ENCODE peak calls at places on chromosomes 6 and 20, in four cellular contexts. D is A549, V is sigmoid colon, U is body of pancreas. F is an unnamed sample.
A peak's percentile ranks its signal among the peaks of the same experiment; 100 is the strongest.

GRCh38 chr20:49431345-49431744 is 51.1 kb downstream of the KCNB1 start:
- DNase-seq in V (no peak), D (no peak), U (no peak), F (no peak)

GRCh38 chr20:50220894-50221266 is 30.2 kb downstream of the CEBPB start:
- DNase-seq in V (no peak), U (no peak), D (no peak), F (no peak)

GRCh38 chr6:170516783-170517616 is 36.1 kb downstream of the PSMB1 start:
- DNase-seq in V (no peak), U (peak; percentile 71), D (peak; percentile 17), F (no peak)

GRCh38 chr20:51542894-51543788 is 622 bp upstream of the NFATC2 start:
- DNase-seq in U (peak; percentile 35), V (no peak), D (no peak), F (no peak)

GRCh38 chr6:164415832-164416563 is 893.4 kb downstream of the C6orf118 start:
- DNase-seq in U (no peak), V (no peak), D (no peak), F (no peak)

GRCh38 chr20:35772563-35773058 is 796 bp downstream of the PHF20 start:
- DNase-seq in U (no peak), V (no peak), D (no peak), F (no peak)

GRCh38 chr6:38396209-38396608 is 243.5 kb downstream of the BTBD9 start:
- DNase-seq in D (no peak), V (no peak), U (no peak), F (no peak)

GRCh38 chr6:27575594-27576361 is 102.9 kb upstream of the ZNF184 start:
- DNase-seq in D (no peak), V (no peak), U (no peak), F (no peak)

GRCh38 chr6:167662881-167663205 is 163.9 kb upstream of the AFDN start:
- DNase-seq in V (no peak), D (no peak), U (no peak), F (no peak)

GRCh38 chr6:64330694-64331309 is 695.2 kb downstream of the PHF3 start:
- DNase-seq in U (peak; percentile 86), D (no peak), V (peak; percentile 70), F (no peak)

GRCh38 chr6:156991971-156992370 is 214.8 kb downstream of the ARID1B start:
- DNase-seq in D (no peak), V (no peak), U (no peak), F (no peak)

GRCh38 chr6:56637640-56638039 is 5.0 kb downstream of the DST start:
- DNase-seq in V (no peak), D (peak; percentile 9), U (no peak), F (peak; percentile 11)

GRCh38 chr6:99522531-99522930 is 7.3 kb upstream of the USP45 start:
- DNase-seq in V (no peak), U (no peak), D (peak; percentile 3), F (no peak)

GRCh38 chr6:147621280-147621679 is 112.8 kb downstream of the SAMD5 start:
- DNase-seq in V (no peak), D (no peak), U (no peak), F (no peak)

GRCh38 chr20:59221049-59221748 is 57.6 kb downstream of the ZNF831 start:
- DNase-seq in V (no peak), U (no peak), D (no peak), F (no peak)

GRCh38 chr20:37598101-37598530 is 70.4 kb upstream of the BLCAP start:
- DNase-seq in U (peak; percentile 7), V (no peak), D (no peak), F (no peak)

GRCh38 chr20:14561733-14562132 is 224.3 kb upstream of the FLRT3 start:
- DNase-seq in U (no peak), D (no peak), V (no peak), F (no peak)

GRCh38 chr6:153130515-153131036 is 506 bp downstream of the RGS17 start:
- DNase-seq in U (no peak), V (no peak), D (no peak), F (peak; percentile 17)

GRCh38 chr6:149077208-149077607 is 240.3 kb upstream of the TAB2 start:
- DNase-seq in D (no peak), V (no peak), U (no peak), F (no peak)

GRCh38 chr20:16970751-16971150 is 222.6 kb downstream of the OTOR start:
- DNase-seq in V (no peak), U (no peak), D (no peak), F (no peak)

GRCh38 chr20:4813076-4813838 is 91.5 kb downstream of the PRND start:
- DNase-seq in U (no peak), D (no peak), V (peak; percentile 68), F (no peak)

GRCh38 chr6:127518212-127518709 is 874 bp downstream of the MTCL3 start:
- DNase-seq in D (peak; percentile 22), U (no peak), V (no peak), F (no peak)

GRCh38 chr20:10242166-10242565 is 23.5 kb downstream of the SNAP25 start:
- DNase-seq in U (peak; percentile 63), D (no peak), V (no peak), F (no peak)

GRCh38 chr20:47503685-47504084 is 2.0 kb downstream of the NCOA3 start:
- DNase-seq in U (no peak), D (no peak), V (no peak), F (no peak)

GRCh38 chr6:16950311-16950710 is 151.5 kb upstream of the STMND1 start:
- DNase-seq in U (no peak), V (no peak), D (no peak), F (no peak)

GRCh38 chr6:16955899-16956298 is 146.0 kb upstream of the STMND1 start:
- DNase-seq in D (no peak), U (no peak), V (no peak), F (no peak)

GRCh38 chr6:16956371-16956770 is 145.5 kb upstream of the STMND1 start:
- DNase-seq in U (no peak), V (no peak), D (no peak), F (no peak)

GRCh38 chr6:16950825-16951495 is 150.9 kb upstream of the STMND1 start:
- DNase-seq in U (no peak), V (no peak), D (no peak), F (no peak)

DNA sequence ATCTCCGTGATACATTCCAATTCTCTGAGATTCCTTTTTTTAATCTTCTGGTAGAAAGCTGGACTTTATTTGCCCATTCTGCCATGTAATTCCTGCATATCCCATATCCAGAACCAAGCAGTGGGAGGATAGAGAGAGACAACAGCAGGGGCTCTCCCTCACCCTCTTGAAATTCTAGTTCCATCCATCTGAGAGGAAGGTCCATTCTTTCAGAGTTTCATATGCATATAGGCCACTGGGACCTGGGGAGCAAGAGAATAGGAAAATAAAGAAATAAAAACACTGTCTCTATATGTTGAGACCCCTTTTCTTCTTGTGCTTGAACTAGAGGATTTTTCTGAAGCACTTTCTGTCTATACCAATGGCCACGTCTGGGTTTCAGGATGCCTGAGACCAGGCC is 147.9 kb upstream of the STMND1 start:
- DNase-seq in U (no peak), D (no peak), V (no peak), F (no peak)
- TF ChIP-seq POLR2A in U (no peak), D (no peak), V (no peak), F (no peak)

GRCh38 chr6:42099340-42100028 is 42.9 kb downstream of the C6orf132 start:
- DNase-seq in U (peak; percentile 60), D (no peak), V (no peak), F (peak; percentile 77)
- TF ChIP-seq POLR2A in U (peak; percentile 9), D (no peak), V (no peak), F (no peak)

DNA sequence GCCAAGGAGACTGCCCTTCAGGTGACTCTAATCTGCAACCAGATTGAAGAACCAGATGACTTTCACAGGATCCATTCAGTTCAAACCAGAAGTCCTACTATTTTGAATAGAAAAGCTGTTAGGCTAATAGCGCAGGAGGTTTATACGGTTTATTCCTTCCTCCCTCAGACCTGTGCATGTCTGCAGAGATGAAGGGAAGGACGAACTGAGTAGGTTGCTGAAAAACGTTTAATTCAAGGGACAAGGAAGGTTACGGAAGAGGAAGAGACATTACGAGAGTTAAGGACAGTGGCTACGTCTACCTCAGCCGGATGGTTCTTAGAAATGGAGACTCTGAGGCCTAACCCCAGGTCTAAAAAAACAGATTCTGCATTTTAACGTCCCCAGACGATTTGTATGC is 978 bp downstream of the AURKA start:
- DNase-seq in D (no peak), U (no peak), V (no peak), F (no peak)
- TF ChIP-seq POLR2A in D (no peak), U (no peak), V (no peak), F (no peak)

DNA sequence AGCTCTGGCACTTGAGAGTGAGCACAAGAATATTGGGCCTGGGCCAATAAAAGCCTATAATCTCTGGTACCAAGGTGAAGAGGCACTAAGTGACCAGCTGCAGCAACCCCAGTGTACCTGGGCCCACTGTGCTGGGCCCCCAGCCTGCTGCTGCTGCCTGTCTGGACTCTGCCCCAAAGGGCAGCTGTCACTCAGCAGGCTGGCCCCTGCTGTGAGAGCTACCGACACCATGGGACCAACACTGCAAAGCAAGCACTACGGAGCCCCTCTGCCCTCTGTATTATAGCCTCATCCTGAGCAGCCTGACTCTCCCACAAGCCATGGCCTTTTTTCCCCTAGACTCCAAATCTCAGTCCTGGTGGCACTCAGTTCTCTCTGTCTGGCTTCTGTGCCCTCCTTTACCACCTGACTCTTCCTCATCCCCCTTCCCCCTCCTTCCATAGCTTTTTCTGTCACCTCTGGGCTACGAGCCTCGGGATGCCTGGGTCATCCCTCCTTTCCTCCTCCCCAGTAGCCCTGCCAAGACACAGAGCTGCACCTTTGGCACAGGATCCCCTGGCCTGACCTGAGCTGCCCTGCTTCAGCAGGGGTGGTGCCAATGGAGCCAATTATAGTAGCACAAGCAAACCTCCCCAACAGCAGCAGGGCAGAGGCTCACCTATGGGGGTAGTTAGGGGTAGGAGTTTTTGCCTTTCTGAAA is 14.2 kb downstream of the RRP36 start:
- DNase-seq in V (no peak), D (no peak), U (no peak), F (no peak)
- TF ChIP-seq POLR2A in V (no peak), D (no peak), U (no peak), F (no peak)

GRCh38 chr20:31721408-31722332 is 998 bp downstream of the BCL2L1 start:
- DNase-seq in V (no peak), D (no peak), U (peak; percentile 41), F (no peak)
- TF ChIP-seq POLR2A in V (peak; percentile 13), D (no peak), U (no peak), F (no peak)

DNA sequence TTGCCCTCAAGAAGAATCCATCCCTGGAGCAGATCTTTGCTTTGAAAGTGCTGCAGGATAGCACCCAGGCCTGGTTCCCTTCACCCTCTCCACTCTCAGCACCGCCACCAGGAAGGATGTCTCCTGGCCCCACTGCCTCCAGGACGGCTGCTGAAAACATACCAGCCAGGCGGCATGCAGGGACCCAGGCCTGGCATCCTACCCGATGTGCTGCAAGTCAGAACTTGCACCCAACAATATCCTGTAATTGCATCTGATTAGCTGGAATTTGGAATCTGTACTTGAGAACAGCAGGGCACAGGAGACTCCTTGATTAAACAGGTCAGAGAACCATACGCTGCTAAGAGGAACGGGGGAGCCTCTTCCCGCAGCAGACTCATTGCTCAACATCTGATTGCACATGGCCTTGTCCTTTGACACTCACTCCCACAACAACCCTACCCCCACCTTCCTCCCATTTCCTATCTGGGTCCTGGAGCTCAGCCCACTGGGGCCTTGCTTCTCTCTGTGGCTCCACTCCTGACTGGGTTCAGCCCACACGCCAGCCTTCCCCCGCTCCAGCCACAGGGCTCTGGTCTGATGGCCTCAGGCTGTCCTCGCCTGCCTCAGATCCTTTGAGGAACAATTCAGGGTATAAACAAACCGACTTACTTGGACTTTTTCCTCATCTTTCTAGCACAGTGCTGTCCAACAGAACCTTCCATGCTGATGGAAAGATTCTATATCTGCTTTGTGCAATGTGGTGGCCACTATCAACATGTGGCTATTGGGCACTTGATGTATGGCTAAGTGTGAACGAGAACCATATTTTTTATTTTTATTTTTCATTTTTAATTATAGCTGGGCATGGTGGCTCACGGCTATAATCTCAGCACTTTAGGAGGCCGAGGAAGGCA is 78.0 kb downstream of the FGD2 start:
- DNase-seq in V (peak; percentile 90), D (no peak), U (peak; percentile 70), F (no peak)
- TF ChIP-seq POLR2A in V (no peak), D (no peak), U (no peak), F (no peak)